ENCODE peak calls at places on chromosomes 4 and X, in ten cellular contexts. One of them, this sample, is unnamed.

GRCh38 chr4:1010522-1011021 is 854 bp upstream of the FGFRL1 start:
- DNase-seq in aorta: peak
- DNase-seq in left lung: peak
- DNase-seq in stimulated activated CD8-positive, alpha-beta memory T cell treated with anti-CD3 and anti-CD28 coated beads, Interleukin-2, amount 100 ng/mL, for 1 hour: no peak
- DNase-seq in HTR-8/SVneo: no peak
- DNase-seq in lung: peak
- DNase-seq in activated effector memory CD4-positive, alpha-beta T cell treated with anti-CD3 and anti-CD28 coated beads, Interleukin-2, amount 50 U/mL, for 16 hours: peak
- DNase-seq in mammary epithelial cell: peak
- DNase-seq in fibroblast of lung: peak
- DNase-seq in NT2/D1: no peak
- DNase-seq in this sample: no peak

GRCh38 chr4:185755451-185755850 is 56.5 kb downstream of the SORBS2 start:
- DNase-seq in aorta: no peak
- DNase-seq in left lung: no peak
- DNase-seq in stimulated activated CD8-positive, alpha-beta memory T cell treated with anti-CD3 and anti-CD28 coated beads, Interleukin-2, amount 100 ng/mL, for 1 hour: no peak
- DNase-seq in HTR-8/SVneo: no peak
- DNase-seq in lung: no peak
- DNase-seq in activated effector memory CD4-positive, alpha-beta T cell treated with anti-CD3 and anti-CD28 coated beads, Interleukin-2, amount 50 U/mL, for 16 hours: no peak
- DNase-seq in mammary epithelial cell: no peak
- DNase-seq in fibroblast of lung: peak
- DNase-seq in NT2/D1: no peak
- DNase-seq in this sample: no peak

GRCh38 chrX:14948701-14949100 is 75.5 kb downstream of the MOSPD2 start:
- DNase-seq in aorta: no peak
- DNase-seq in left lung: no peak
- DNase-seq in stimulated activated CD8-positive, alpha-beta memory T cell treated with anti-CD3 and anti-CD28 coated beads, Interleukin-2, amount 100 ng/mL, for 1 hour: no peak
- DNase-seq in HTR-8/SVneo: no peak
- DNase-seq in lung: no peak
- DNase-seq in activated effector memory CD4-positive, alpha-beta T cell treated with anti-CD3 and anti-CD28 coated beads, Interleukin-2, amount 50 U/mL, for 16 hours: no peak
- DNase-seq in mammary epithelial cell: peak
- DNase-seq in fibroblast of lung: no peak
- DNase-seq in NT2/D1: no peak
- DNase-seq in this sample: no peak

GRCh38 chrX:46408553-46409407 is 136.4 kb downstream of the ZNF674 start:
- DNase-seq in aorta: peak
- DNase-seq in left lung: peak
- DNase-seq in stimulated activated CD8-positive, alpha-beta memory T cell treated with anti-CD3 and anti-CD28 coated beads, Interleukin-2, amount 100 ng/mL, for 1 hour: peak
- DNase-seq in HTR-8/SVneo: peak
- DNase-seq in lung: peak
- DNase-seq in activated effector memory CD4-positive, alpha-beta T cell treated with anti-CD3 and anti-CD28 coated beads, Interleukin-2, amount 50 U/mL, for 16 hours: peak
- DNase-seq in mammary epithelial cell: peak
- DNase-seq in fibroblast of lung: peak
- DNase-seq in NT2/D1: peak
- DNase-seq in this sample: no peak

GRCh38 chr4:74267998-74268606 is 40.2 kb upstream of the EPGN start:
- DNase-seq in aorta: no peak
- DNase-seq in left lung: no peak
- DNase-seq in stimulated activated CD8-positive, alpha-beta memory T cell treated with anti-CD3 and anti-CD28 coated beads, Interleukin-2, amount 100 ng/mL, for 1 hour: no peak
- DNase-seq in HTR-8/SVneo: peak
- DNase-seq in lung: no peak
- DNase-seq in activated effector memory CD4-positive, alpha-beta T cell treated with anti-CD3 and anti-CD28 coated beads, Interleukin-2, amount 50 U/mL, for 16 hours: no peak
- DNase-seq in mammary epithelial cell: peak
- DNase-seq in fibroblast of lung: peak
- DNase-seq in NT2/D1: no peak
- DNase-seq in this sample: no peak

GRCh38 chr4:180942367-180942916 is 1300.8 kb upstream of the TENM3 start:
- DNase-seq in aorta: no peak
- DNase-seq in left lung: no peak
- DNase-seq in stimulated activated CD8-positive, alpha-beta memory T cell treated with anti-CD3 and anti-CD28 coated beads, Interleukin-2, amount 100 ng/mL, for 1 hour: no peak
- DNase-seq in HTR-8/SVneo: no peak
- DNase-seq in lung: no peak
- DNase-seq in activated effector memory CD4-positive, alpha-beta T cell treated with anti-CD3 and anti-CD28 coated beads, Interleukin-2, amount 50 U/mL, for 16 hours: no peak
- DNase-seq in mammary epithelial cell: no peak
- DNase-seq in fibroblast of lung: no peak
- DNase-seq in NT2/D1: no peak
- DNase-seq in this sample: no peak

GRCh38 chrX:38220024-38220935 is at the start of gene SRPX:
- DNase-seq in aorta: peak
- DNase-seq in left lung: peak
- DNase-seq in stimulated activated CD8-positive, alpha-beta memory T cell treated with anti-CD3 and anti-CD28 coated beads, Interleukin-2, amount 100 ng/mL, for 1 hour: no peak
- DNase-seq in HTR-8/SVneo: peak
- DNase-seq in lung: no peak
- DNase-seq in activated effector memory CD4-positive, alpha-beta T cell treated with anti-CD3 and anti-CD28 coated beads, Interleukin-2, amount 50 U/mL, for 16 hours: no peak
- DNase-seq in mammary epithelial cell: peak
- DNase-seq in fibroblast of lung: peak
- DNase-seq in NT2/D1: no peak
- DNase-seq in this sample: no peak

GRCh38 chrX:152025656-152026440 is 51.4 kb upstream of the GABRE start:
- DNase-seq in aorta: no peak
- DNase-seq in left lung: no peak
- DNase-seq in stimulated activated CD8-positive, alpha-beta memory T cell treated with anti-CD3 and anti-CD28 coated beads, Interleukin-2, amount 100 ng/mL, for 1 hour: no peak
- DNase-seq in HTR-8/SVneo: no peak
- DNase-seq in lung: no peak
- DNase-seq in activated effector memory CD4-positive, alpha-beta T cell treated with anti-CD3 and anti-CD28 coated beads, Interleukin-2, amount 50 U/mL, for 16 hours: no peak
- DNase-seq in mammary epithelial cell: peak
- DNase-seq in fibroblast of lung: peak
- DNase-seq in NT2/D1: no peak
- DNase-seq in this sample: no peak

GRCh38 chr4:30753316-30753715 is 33.1 kb downstream of the PCDH7 start:
- DNase-seq in aorta: no peak
- DNase-seq in left lung: no peak
- DNase-seq in stimulated activated CD8-positive, alpha-beta memory T cell treated with anti-CD3 and anti-CD28 coated beads, Interleukin-2, amount 100 ng/mL, for 1 hour: no peak
- DNase-seq in HTR-8/SVneo: no peak
- DNase-seq in lung: no peak
- DNase-seq in activated effector memory CD4-positive, alpha-beta T cell treated with anti-CD3 and anti-CD28 coated beads, Interleukin-2, amount 50 U/mL, for 16 hours: no peak
- DNase-seq in mammary epithelial cell: peak
- DNase-seq in fibroblast of lung: peak
- DNase-seq in NT2/D1: no peak
- DNase-seq in this sample: no peak

GRCh38 chr4:141246683-141247429 is 26.2 kb downstream of the ZNF330 start:
- DNase-seq in aorta: no peak
- DNase-seq in left lung: no peak
- DNase-seq in stimulated activated CD8-positive, alpha-beta memory T cell treated with anti-CD3 and anti-CD28 coated beads, Interleukin-2, amount 100 ng/mL, for 1 hour: no peak
- DNase-seq in HTR-8/SVneo: no peak
- DNase-seq in lung: no peak
- DNase-seq in activated effector memory CD4-positive, alpha-beta T cell treated with anti-CD3 and anti-CD28 coated beads, Interleukin-2, amount 50 U/mL, for 16 hours: no peak
- DNase-seq in mammary epithelial cell: no peak
- DNase-seq in fibroblast of lung: peak
- DNase-seq in NT2/D1: no peak
- DNase-seq in this sample: no peak

GRCh38 chr4:26048378-26048882 is 134.4 kb downstream of the SMIM20 start:
- DNase-seq in aorta: peak
- DNase-seq in left lung: peak
- DNase-seq in stimulated activated CD8-positive, alpha-beta memory T cell treated with anti-CD3 and anti-CD28 coated beads, Interleukin-2, amount 100 ng/mL, for 1 hour: no peak
- DNase-seq in HTR-8/SVneo: no peak
- DNase-seq in lung: peak
- DNase-seq in activated effector memory CD4-positive, alpha-beta T cell treated with anti-CD3 and anti-CD28 coated beads, Interleukin-2, amount 50 U/mL, for 16 hours: no peak
- DNase-seq in mammary epithelial cell: no peak
- DNase-seq in fibroblast of lung: peak
- DNase-seq in NT2/D1: peak
- DNase-seq in this sample: peak

GRCh38 chr4:5019274-5019673 is at the start of gene CYTL1:
- DNase-seq in aorta: no peak
- DNase-seq in left lung: no peak
- DNase-seq in stimulated activated CD8-positive, alpha-beta memory T cell treated with anti-CD3 and anti-CD28 coated beads, Interleukin-2, amount 100 ng/mL, for 1 hour: no peak
- DNase-seq in HTR-8/SVneo: no peak
- DNase-seq in lung: no peak
- DNase-seq in activated effector memory CD4-positive, alpha-beta T cell treated with anti-CD3 and anti-CD28 coated beads, Interleukin-2, amount 50 U/mL, for 16 hours: no peak
- DNase-seq in mammary epithelial cell: no peak
- DNase-seq in fibroblast of lung: peak
- DNase-seq in NT2/D1: no peak
- DNase-seq in this sample: no peak

GRCh38 chr4:39698424-39699009 is 581 bp downstream of the UBE2K start:
- DNase-seq in aorta: peak
- DNase-seq in left lung: peak
- DNase-seq in stimulated activated CD8-positive, alpha-beta memory T cell treated with anti-CD3 and anti-CD28 coated beads, Interleukin-2, amount 100 ng/mL, for 1 hour: no peak
- DNase-seq in HTR-8/SVneo: peak
- DNase-seq in lung: peak
- DNase-seq in activated effector memory CD4-positive, alpha-beta T cell treated with anti-CD3 and anti-CD28 coated beads, Interleukin-2, amount 50 U/mL, for 16 hours: peak
- DNase-seq in mammary epithelial cell: peak
- DNase-seq in fibroblast of lung: peak
- DNase-seq in NT2/D1: peak
- DNase-seq in this sample: no peak

GRCh38 chrX:30060718-30061117 is 154.6 kb upstream of the MAGEB2 start:
- DNase-seq in aorta: no peak
- DNase-seq in left lung: no peak
- DNase-seq in stimulated activated CD8-positive, alpha-beta memory T cell treated with anti-CD3 and anti-CD28 coated beads, Interleukin-2, amount 100 ng/mL, for 1 hour: no peak
- DNase-seq in HTR-8/SVneo: no peak
- DNase-seq in lung: no peak
- DNase-seq in activated effector memory CD4-positive, alpha-beta T cell treated with anti-CD3 and anti-CD28 coated beads, Interleukin-2, amount 50 U/mL, for 16 hours: no peak
- DNase-seq in mammary epithelial cell: peak
- DNase-seq in fibroblast of lung: peak
- DNase-seq in NT2/D1: peak
- DNase-seq in this sample: no peak

GRCh38 chrX:153469811-153470410 is 465 bp downstream of the HAUS7 start:
- DNase-seq in aorta: no peak
- DNase-seq in left lung: no peak
- DNase-seq in stimulated activated CD8-positive, alpha-beta memory T cell treated with anti-CD3 and anti-CD28 coated beads, Interleukin-2, amount 100 ng/mL, for 1 hour: peak
- DNase-seq in HTR-8/SVneo: no peak
- DNase-seq in lung: no peak
- DNase-seq in activated effector memory CD4-positive, alpha-beta T cell treated with anti-CD3 and anti-CD28 coated beads, Interleukin-2, amount 50 U/mL, for 16 hours: no peak
- DNase-seq in mammary epithelial cell: peak
- DNase-seq in fibroblast of lung: no peak
- DNase-seq in NT2/D1: no peak
- DNase-seq in this sample: no peak

GRCh38 chr4:83751336-83751949 is 215.5 kb downstream of the GPAT3 start:
- DNase-seq in aorta: no peak
- DNase-seq in left lung: no peak
- DNase-seq in stimulated activated CD8-positive, alpha-beta memory T cell treated with anti-CD3 and anti-CD28 coated beads, Interleukin-2, amount 100 ng/mL, for 1 hour: no peak
- DNase-seq in HTR-8/SVneo: no peak
- DNase-seq in lung: no peak
- DNase-seq in activated effector memory CD4-positive, alpha-beta T cell treated with anti-CD3 and anti-CD28 coated beads, Interleukin-2, amount 50 U/mL, for 16 hours: no peak
- DNase-seq in mammary epithelial cell: peak
- DNase-seq in fibroblast of lung: peak
- DNase-seq in NT2/D1: no peak
- DNase-seq in this sample: no peak

GRCh38 chrX:21740329-21741274 is 17.3 kb downstream of the SMPX start:
- DNase-seq in aorta: no peak
- DNase-seq in left lung: no peak
- DNase-seq in stimulated activated CD8-positive, alpha-beta memory T cell treated with anti-CD3 and anti-CD28 coated beads, Interleukin-2, amount 100 ng/mL, for 1 hour: no peak
- DNase-seq in HTR-8/SVneo: no peak
- DNase-seq in lung: no peak
- DNase-seq in activated effector memory CD4-positive, alpha-beta T cell treated with anti-CD3 and anti-CD28 coated beads, Interleukin-2, amount 50 U/mL, for 16 hours: no peak
- DNase-seq in mammary epithelial cell: no peak
- DNase-seq in fibroblast of lung: peak
- DNase-seq in NT2/D1: no peak
- DNase-seq in this sample: no peak

GRCh38 chrX:68685722-68686683 is 38.5 kb downstream of the STARD8 start:
- DNase-seq in aorta: peak
- DNase-seq in left lung: peak
- DNase-seq in stimulated activated CD8-positive, alpha-beta memory T cell treated with anti-CD3 and anti-CD28 coated beads, Interleukin-2, amount 100 ng/mL, for 1 hour: no peak
- DNase-seq in HTR-8/SVneo: no peak
- DNase-seq in lung: peak
- DNase-seq in activated effector memory CD4-positive, alpha-beta T cell treated with anti-CD3 and anti-CD28 coated beads, Interleukin-2, amount 50 U/mL, for 16 hours: peak
- DNase-seq in mammary epithelial cell: peak
- DNase-seq in fibroblast of lung: peak
- DNase-seq in NT2/D1: no peak
- DNase-seq in this sample: no peak

GRCh38 chr4:181671672-181672071 is 571.5 kb upstream of the TENM3 start:
- DNase-seq in aorta: no peak
- DNase-seq in left lung: no peak
- DNase-seq in stimulated activated CD8-positive, alpha-beta memory T cell treated with anti-CD3 and anti-CD28 coated beads, Interleukin-2, amount 100 ng/mL, for 1 hour: no peak
- DNase-seq in HTR-8/SVneo: no peak
- DNase-seq in lung: no peak
- DNase-seq in activated effector memory CD4-positive, alpha-beta T cell treated with anti-CD3 and anti-CD28 coated beads, Interleukin-2, amount 50 U/mL, for 16 hours: no peak
- DNase-seq in mammary epithelial cell: no peak
- DNase-seq in fibroblast of lung: no peak
- DNase-seq in NT2/D1: no peak
- DNase-seq in this sample: no peak

GRCh38 chr4:88756149-88756548 is 58.5 kb upstream of the NAP1L5 start:
- DNase-seq in aorta: no peak
- DNase-seq in left lung: no peak
- DNase-seq in stimulated activated CD8-positive, alpha-beta memory T cell treated with anti-CD3 and anti-CD28 coated beads, Interleukin-2, amount 100 ng/mL, for 1 hour: no peak
- DNase-seq in HTR-8/SVneo: no peak
- DNase-seq in lung: no peak
- DNase-seq in activated effector memory CD4-positive, alpha-beta T cell treated with anti-CD3 and anti-CD28 coated beads, Interleukin-2, amount 50 U/mL, for 16 hours: no peak
- DNase-seq in mammary epithelial cell: no peak
- DNase-seq in fibroblast of lung: no peak
- DNase-seq in NT2/D1: no peak
- DNase-seq in this sample: no peak

GRCh38 chr4:118732591-118733330 is 47.6 kb downstream of the METTL14 start:
- DNase-seq in aorta: no peak
- DNase-seq in left lung: no peak
- DNase-seq in stimulated activated CD8-positive, alpha-beta memory T cell treated with anti-CD3 and anti-CD28 coated beads, Interleukin-2, amount 100 ng/mL, for 1 hour: no peak
- DNase-seq in HTR-8/SVneo: no peak
- DNase-seq in lung: no peak
- DNase-seq in activated effector memory CD4-positive, alpha-beta T cell treated with anti-CD3 and anti-CD28 coated beads, Interleukin-2, amount 50 U/mL, for 16 hours: no peak
- DNase-seq in mammary epithelial cell: peak
- DNase-seq in fibroblast of lung: peak
- DNase-seq in NT2/D1: no peak
- DNase-seq in this sample: no peak

GRCh38 chr4:164252286-164252685 is 501.6 kb upstream of the SMIM31 start:
- DNase-seq in aorta: no peak
- DNase-seq in left lung: no peak
- DNase-seq in stimulated activated CD8-positive, alpha-beta memory T cell treated with anti-CD3 and anti-CD28 coated beads, Interleukin-2, amount 100 ng/mL, for 1 hour: no peak
- DNase-seq in HTR-8/SVneo: no peak
- DNase-seq in lung: no peak
- DNase-seq in activated effector memory CD4-positive, alpha-beta T cell treated with anti-CD3 and anti-CD28 coated beads, Interleukin-2, amount 50 U/mL, for 16 hours: no peak
- DNase-seq in mammary epithelial cell: peak
- DNase-seq in fibroblast of lung: peak
- DNase-seq in NT2/D1: peak
- DNase-seq in this sample: no peak